ENCODE peak calls at places on chromosomes 4 and X, in nine cellular contexts. One of them, this sample, is unnamed.

GRCh38 chr4:186326391-186326790 is 60.4 kb downstream of the F11 start:
- DNase-seq in Right ventricle myocardium superior: no peak
- DNase-seq in stimulated activated CD4-positive, alpha-beta T cell treated with anti-CD3 and anti-CD28 coated beads, Interleukin-4, amount 100 ng/mL, for 48 hours: no peak
- DNase-seq in amygdala: no peak
- DNase-seq in NCI-H1092 treated with DMSO at 0.1 percent for 48 hours: no peak
- DNase-seq in CD8-positive, alpha-beta memory T cell: no peak
- DNase-seq in neural progenitor cell: no peak
- DNase-seq in fibroblast of mammary gland: no peak
- DNase-seq in T-cell: no peak
- DNase-seq in this sample: no peak

GRCh38 chr4:53185853-53186590 is 179.8 kb downstream of the SCFD2 start:
- DNase-seq in Right ventricle myocardium superior: no peak
- DNase-seq in stimulated activated CD4-positive, alpha-beta T cell treated with anti-CD3 and anti-CD28 coated beads, Interleukin-4, amount 100 ng/mL, for 48 hours: no peak
- DNase-seq in amygdala: no peak
- DNase-seq in NCI-H1092 treated with DMSO at 0.1 percent for 48 hours: no peak
- DNase-seq in CD8-positive, alpha-beta memory T cell: no peak
- DNase-seq in neural progenitor cell: no peak
- DNase-seq in fibroblast of mammary gland: peak; percentile 37
- DNase-seq in T-cell: no peak
- DNase-seq in this sample: no peak

GRCh38 chr4:76210502-76210901 is 3.1 kb downstream of the SCARB2 start:
- DNase-seq in Right ventricle myocardium superior: no peak
- DNase-seq in stimulated activated CD4-positive, alpha-beta T cell treated with anti-CD3 and anti-CD28 coated beads, Interleukin-4, amount 100 ng/mL, for 48 hours: no peak
- DNase-seq in amygdala: no peak
- DNase-seq in NCI-H1092 treated with DMSO at 0.1 percent for 48 hours: no peak
- DNase-seq in CD8-positive, alpha-beta memory T cell: no peak
- DNase-seq in neural progenitor cell: no peak
- DNase-seq in fibroblast of mammary gland: no peak
- DNase-seq in T-cell: no peak
- DNase-seq in this sample: no peak

GRCh38 chr4:13627185-13627605 is 330 bp downstream of the BOD1L1 start:
- DNase-seq in Right ventricle myocardium superior: no peak
- DNase-seq in stimulated activated CD4-positive, alpha-beta T cell treated with anti-CD3 and anti-CD28 coated beads, Interleukin-4, amount 100 ng/mL, for 48 hours: peak; percentile 9
- DNase-seq in amygdala: no peak
- DNase-seq in NCI-H1092 treated with DMSO at 0.1 percent for 48 hours: no peak
- DNase-seq in CD8-positive, alpha-beta memory T cell: no peak
- DNase-seq in neural progenitor cell: no peak
- DNase-seq in fibroblast of mammary gland: peak; percentile 13
- DNase-seq in T-cell: no peak
- DNase-seq in this sample: no peak

GRCh38 chr4:81445196-81445595 is 26.5 kb downstream of the RASGEF1B start:
- DNase-seq in Right ventricle myocardium superior: no peak
- DNase-seq in stimulated activated CD4-positive, alpha-beta T cell treated with anti-CD3 and anti-CD28 coated beads, Interleukin-4, amount 100 ng/mL, for 48 hours: no peak
- DNase-seq in amygdala: no peak
- DNase-seq in NCI-H1092 treated with DMSO at 0.1 percent for 48 hours: no peak
- DNase-seq in CD8-positive, alpha-beta memory T cell: no peak
- DNase-seq in neural progenitor cell: no peak
- DNase-seq in fibroblast of mammary gland: no peak
- DNase-seq in T-cell: no peak
- DNase-seq in this sample: no peak

GRCh38 chr4:7650606-7651400 is 216.1 kb upstream of the PSAPL1 start:
- DNase-seq in Right ventricle myocardium superior: no peak
- DNase-seq in stimulated activated CD4-positive, alpha-beta T cell treated with anti-CD3 and anti-CD28 coated beads, Interleukin-4, amount 100 ng/mL, for 48 hours: no peak
- DNase-seq in amygdala: no peak
- DNase-seq in NCI-H1092 treated with DMSO at 0.1 percent for 48 hours: no peak
- DNase-seq in CD8-positive, alpha-beta memory T cell: no peak
- DNase-seq in neural progenitor cell: peak; percentile 86
- DNase-seq in fibroblast of mammary gland: peak; percentile 74
- DNase-seq in T-cell: no peak
- DNase-seq in this sample: no peak

GRCh38 chrX:101219116-101219839 is at the start of gene DRP2:
- DNase-seq in Right ventricle myocardium superior: no peak
- DNase-seq in stimulated activated CD4-positive, alpha-beta T cell treated with anti-CD3 and anti-CD28 coated beads, Interleukin-4, amount 100 ng/mL, for 48 hours: no peak
- DNase-seq in amygdala: no peak
- DNase-seq in NCI-H1092 treated with DMSO at 0.1 percent for 48 hours: no peak
- DNase-seq in CD8-positive, alpha-beta memory T cell: no peak
- DNase-seq in neural progenitor cell: peak; percentile 20
- DNase-seq in fibroblast of mammary gland: peak; percentile 35
- DNase-seq in T-cell: no peak
- DNase-seq in this sample: no peak

GRCh38 chrX:50905334-50905733 is 5.2 kb upstream of the BMP15 start:
- DNase-seq in Right ventricle myocardium superior: no peak
- DNase-seq in stimulated activated CD4-positive, alpha-beta T cell treated with anti-CD3 and anti-CD28 coated beads, Interleukin-4, amount 100 ng/mL, for 48 hours: no peak
- DNase-seq in amygdala: no peak
- DNase-seq in NCI-H1092 treated with DMSO at 0.1 percent for 48 hours: no peak
- DNase-seq in CD8-positive, alpha-beta memory T cell: no peak
- DNase-seq in neural progenitor cell: peak; percentile 4
- DNase-seq in fibroblast of mammary gland: no peak
- DNase-seq in T-cell: no peak
- DNase-seq in this sample: no peak

GRCh38 chr4:137621056-137621455 is 88.8 kb upstream of the PCDH18 start:
- DNase-seq in Right ventricle myocardium superior: no peak
- DNase-seq in stimulated activated CD4-positive, alpha-beta T cell treated with anti-CD3 and anti-CD28 coated beads, Interleukin-4, amount 100 ng/mL, for 48 hours: no peak
- DNase-seq in amygdala: no peak
- DNase-seq in NCI-H1092 treated with DMSO at 0.1 percent for 48 hours: peak; percentile 53
- DNase-seq in CD8-positive, alpha-beta memory T cell: no peak
- DNase-seq in neural progenitor cell: peak; percentile 71
- DNase-seq in fibroblast of mammary gland: no peak
- DNase-seq in T-cell: no peak
- DNase-seq in this sample: no peak

GRCh38 chrX:124240422-124240821 is 92.0 kb upstream of the TEX13D start:
- DNase-seq in Right ventricle myocardium superior: no peak
- DNase-seq in stimulated activated CD4-positive, alpha-beta T cell treated with anti-CD3 and anti-CD28 coated beads, Interleukin-4, amount 100 ng/mL, for 48 hours: no peak
- DNase-seq in amygdala: no peak
- DNase-seq in NCI-H1092 treated with DMSO at 0.1 percent for 48 hours: no peak
- DNase-seq in CD8-positive, alpha-beta memory T cell: no peak
- DNase-seq in neural progenitor cell: no peak
- DNase-seq in fibroblast of mammary gland: peak; percentile 22
- DNase-seq in T-cell: no peak
- DNase-seq in this sample: no peak

GRCh38 chr4:73730292-73730691 is 10.1 kb upstream of the CXCL8 start:
- DNase-seq in Right ventricle myocardium superior: no peak
- DNase-seq in stimulated activated CD4-positive, alpha-beta T cell treated with anti-CD3 and anti-CD28 coated beads, Interleukin-4, amount 100 ng/mL, for 48 hours: no peak
- DNase-seq in amygdala: no peak
- DNase-seq in NCI-H1092 treated with DMSO at 0.1 percent for 48 hours: peak; percentile 4
- DNase-seq in CD8-positive, alpha-beta memory T cell: no peak
- DNase-seq in neural progenitor cell: no peak
- DNase-seq in fibroblast of mammary gland: peak; percentile 89
- DNase-seq in T-cell: no peak
- DNase-seq in this sample: no peak

GRCh38 chrX:101482296-101482695 is 3.0 kb upstream of the ARMCX4 start:
- DNase-seq in Right ventricle myocardium superior: no peak
- DNase-seq in stimulated activated CD4-positive, alpha-beta T cell treated with anti-CD3 and anti-CD28 coated beads, Interleukin-4, amount 100 ng/mL, for 48 hours: no peak
- DNase-seq in amygdala: no peak
- DNase-seq in NCI-H1092 treated with DMSO at 0.1 percent for 48 hours: no peak
- DNase-seq in CD8-positive, alpha-beta memory T cell: no peak
- DNase-seq in neural progenitor cell: no peak
- DNase-seq in fibroblast of mammary gland: no peak
- DNase-seq in T-cell: no peak
- DNase-seq in this sample: no peak

GRCh38 chr4:113919611-113920010 is 59.8 kb downstream of the ARSJ start:
- DNase-seq in Right ventricle myocardium superior: no peak
- DNase-seq in stimulated activated CD4-positive, alpha-beta T cell treated with anti-CD3 and anti-CD28 coated beads, Interleukin-4, amount 100 ng/mL, for 48 hours: no peak
- DNase-seq in amygdala: no peak
- DNase-seq in NCI-H1092 treated with DMSO at 0.1 percent for 48 hours: no peak
- DNase-seq in CD8-positive, alpha-beta memory T cell: no peak
- DNase-seq in neural progenitor cell: no peak
- DNase-seq in fibroblast of mammary gland: peak; percentile 55
- DNase-seq in T-cell: no peak
- DNase-seq in this sample: no peak

GRCh38 chr4:8516061-8516573 is 64.1 kb upstream of the GPR78 start:
- DNase-seq in Right ventricle myocardium superior: no peak
- DNase-seq in stimulated activated CD4-positive, alpha-beta T cell treated with anti-CD3 and anti-CD28 coated beads, Interleukin-4, amount 100 ng/mL, for 48 hours: no peak
- DNase-seq in amygdala: no peak
- DNase-seq in NCI-H1092 treated with DMSO at 0.1 percent for 48 hours: no peak
- DNase-seq in CD8-positive, alpha-beta memory T cell: no peak
- DNase-seq in neural progenitor cell: no peak
- DNase-seq in fibroblast of mammary gland: no peak
- DNase-seq in T-cell: no peak
- DNase-seq in this sample: no peak

GRCh38 chrX:151181088-151181487 is 4.7 kb downstream of the GPR50 start:
- DNase-seq in Right ventricle myocardium superior: no peak
- DNase-seq in stimulated activated CD4-positive, alpha-beta T cell treated with anti-CD3 and anti-CD28 coated beads, Interleukin-4, amount 100 ng/mL, for 48 hours: no peak
- DNase-seq in amygdala: no peak
- DNase-seq in NCI-H1092 treated with DMSO at 0.1 percent for 48 hours: no peak
- DNase-seq in CD8-positive, alpha-beta memory T cell: no peak
- DNase-seq in neural progenitor cell: no peak
- DNase-seq in fibroblast of mammary gland: no peak
- DNase-seq in T-cell: no peak
- DNase-seq in this sample: no peak

GRCh38 chrX:132086717-132087116 is 41.1 kb downstream of the FRMD7 start:
- DNase-seq in Right ventricle myocardium superior: no peak
- DNase-seq in stimulated activated CD4-positive, alpha-beta T cell treated with anti-CD3 and anti-CD28 coated beads, Interleukin-4, amount 100 ng/mL, for 48 hours: no peak
- DNase-seq in amygdala: no peak
- DNase-seq in NCI-H1092 treated with DMSO at 0.1 percent for 48 hours: no peak
- DNase-seq in CD8-positive, alpha-beta memory T cell: no peak
- DNase-seq in neural progenitor cell: no peak
- DNase-seq in fibroblast of mammary gland: peak; percentile 12
- DNase-seq in T-cell: no peak
- DNase-seq in this sample: no peak

GRCh38 chr4:111512081-111512774 is 633.0 kb upstream of the FAM241A start:
- DNase-seq in Right ventricle myocardium superior: no peak
- DNase-seq in stimulated activated CD4-positive, alpha-beta T cell treated with anti-CD3 and anti-CD28 coated beads, Interleukin-4, amount 100 ng/mL, for 48 hours: no peak
- DNase-seq in amygdala: no peak
- DNase-seq in NCI-H1092 treated with DMSO at 0.1 percent for 48 hours: no peak
- DNase-seq in CD8-positive, alpha-beta memory T cell: no peak
- DNase-seq in neural progenitor cell: no peak
- DNase-seq in fibroblast of mammary gland: peak; percentile 93
- DNase-seq in T-cell: no peak
- DNase-seq in this sample: no peak

GRCh38 chrX:7132335-7133035 is 15.0 kb upstream of the STS start:
- DNase-seq in Right ventricle myocardium superior: peak; percentile 41
- DNase-seq in stimulated activated CD4-positive, alpha-beta T cell treated with anti-CD3 and anti-CD28 coated beads, Interleukin-4, amount 100 ng/mL, for 48 hours: no peak
- DNase-seq in amygdala: no peak
- DNase-seq in NCI-H1092 treated with DMSO at 0.1 percent for 48 hours: no peak
- DNase-seq in CD8-positive, alpha-beta memory T cell: no peak
- DNase-seq in neural progenitor cell: peak; percentile 42
- DNase-seq in fibroblast of mammary gland: peak; percentile 82
- DNase-seq in T-cell: peak; percentile 30
- DNase-seq in this sample: peak; percentile 17

GRCh38 chr4:14529653-14530052 is 472.6 kb upstream of the CPEB2 start:
- DNase-seq in Right ventricle myocardium superior: no peak
- DNase-seq in stimulated activated CD4-positive, alpha-beta T cell treated with anti-CD3 and anti-CD28 coated beads, Interleukin-4, amount 100 ng/mL, for 48 hours: no peak
- DNase-seq in amygdala: no peak
- DNase-seq in NCI-H1092 treated with DMSO at 0.1 percent for 48 hours: no peak
- DNase-seq in CD8-positive, alpha-beta memory T cell: no peak
- DNase-seq in neural progenitor cell: peak; percentile 56
- DNase-seq in fibroblast of mammary gland: peak; percentile 1
- DNase-seq in T-cell: no peak
- DNase-seq in this sample: no peak

GRCh38 chrX:139542652-139543051 is 12.1 kb downstream of the F9 start:
- DNase-seq in Right ventricle myocardium superior: no peak
- DNase-seq in stimulated activated CD4-positive, alpha-beta T cell treated with anti-CD3 and anti-CD28 coated beads, Interleukin-4, amount 100 ng/mL, for 48 hours: no peak
- DNase-seq in amygdala: no peak
- DNase-seq in NCI-H1092 treated with DMSO at 0.1 percent for 48 hours: no peak
- DNase-seq in CD8-positive, alpha-beta memory T cell: no peak
- DNase-seq in neural progenitor cell: no peak
- DNase-seq in fibroblast of mammary gland: no peak
- DNase-seq in T-cell: no peak
- DNase-seq in this sample: no peak

GRCh38 chr4:101367201-101367600 is 19.9 kb upstream of the PPP3CA start:
- DNase-seq in Right ventricle myocardium superior: no peak
- DNase-seq in stimulated activated CD4-positive, alpha-beta T cell treated with anti-CD3 and anti-CD28 coated beads, Interleukin-4, amount 100 ng/mL, for 48 hours: no peak
- DNase-seq in amygdala: no peak
- DNase-seq in NCI-H1092 treated with DMSO at 0.1 percent for 48 hours: no peak
- DNase-seq in CD8-positive, alpha-beta memory T cell: no peak
- DNase-seq in neural progenitor cell: no peak
- DNase-seq in fibroblast of mammary gland: peak; percentile 84
- DNase-seq in T-cell: no peak
- DNase-seq in this sample: no peak

GRCh38 chr4:54064317-54065275 is at the start of gene CHIC2:
- DNase-seq in Right ventricle myocardium superior: peak; percentile 98
- DNase-seq in stimulated activated CD4-positive, alpha-beta T cell treated with anti-CD3 and anti-CD28 coated beads, Interleukin-4, amount 100 ng/mL, for 48 hours: peak; percentile 93
- DNase-seq in amygdala: peak; percentile 85
- DNase-seq in NCI-H1092 treated with DMSO at 0.1 percent for 48 hours: peak; percentile 94
- DNase-seq in CD8-positive, alpha-beta memory T cell: peak; percentile 96
- DNase-seq in neural progenitor cell: peak; percentile 96
- DNase-seq in fibroblast of mammary gland: peak; percentile 91
- DNase-seq in T-cell: peak; percentile 97
- DNase-seq in this sample: peak; percentile 89

GRCh38 chr4:181138116-181138515 is 1105.1 kb upstream of the TENM3 start:
- DNase-seq in Right ventricle myocardium superior: no peak
- DNase-seq in stimulated activated CD4-positive, alpha-beta T cell treated with anti-CD3 and anti-CD28 coated beads, Interleukin-4, amount 100 ng/mL, for 48 hours: no peak
- DNase-seq in amygdala: no peak
- DNase-seq in NCI-H1092 treated with DMSO at 0.1 percent for 48 hours: no peak
- DNase-seq in CD8-positive, alpha-beta memory T cell: no peak
- DNase-seq in neural progenitor cell: no peak
- DNase-seq in fibroblast of mammary gland: peak; percentile 21
- DNase-seq in T-cell: no peak
- DNase-seq in this sample: no peak

GRCh38 chr4:57064120-57064519 is 46.1 kb downstream of the IGFBP7 start:
- DNase-seq in Right ventricle myocardium superior: no peak
- DNase-seq in stimulated activated CD4-positive, alpha-beta T cell treated with anti-CD3 and anti-CD28 coated beads, Interleukin-4, amount 100 ng/mL, for 48 hours: no peak
- DNase-seq in amygdala: no peak
- DNase-seq in NCI-H1092 treated with DMSO at 0.1 percent for 48 hours: no peak
- DNase-seq in CD8-positive, alpha-beta memory T cell: no peak
- DNase-seq in neural progenitor cell: no peak
- DNase-seq in fibroblast of mammary gland: no peak
- DNase-seq in T-cell: no peak
- DNase-seq in this sample: no peak

This sample was measured in progenitor cell of endocrine pancreas.